ENCODE peak calls at places on chromosomes 13 and 19, in eight cellular contexts. One of them, this sample, is unnamed.

GRCh38 chr19:6056801-6057650 is 53.3 kb downstream of the RFX2 start:
- DNase-seq in ELR: peak; percentile 94
- DNase-seq in GM12891: no peak
- DNase-seq in amniotic epithelial cell: peak; percentile 96
- DNase-seq in activated naive CD8-positive, alpha-beta T cell treated with anti-CD3 and anti-CD28 coated beads, Interleukin-2, amount 50 U/mL, for 24 hours: no peak
- DNase-seq in activated naive CD4-positive, alpha-beta T cell treated with anti-CD3 and anti-CD28 coated beads for 36 hours: peak; percentile 26
- DNase-seq in adrenal gland: peak; percentile 74
- DNase-seq in CD8-positive, alpha-beta memory T cell: no peak
- DNase-seq in this sample: peak; percentile 78

GRCh38 chr19:39731685-39732084 is 6.1 kb downstream of the CLC start:
- DNase-seq in ELR: no peak
- DNase-seq in GM12891: no peak
- DNase-seq in amniotic epithelial cell: no peak
- DNase-seq in activated naive CD8-positive, alpha-beta T cell treated with anti-CD3 and anti-CD28 coated beads, Interleukin-2, amount 50 U/mL, for 24 hours: no peak
- DNase-seq in activated naive CD4-positive, alpha-beta T cell treated with anti-CD3 and anti-CD28 coated beads for 36 hours: no peak
- DNase-seq in adrenal gland: peak; percentile 34
- DNase-seq in CD8-positive, alpha-beta memory T cell: no peak
- DNase-seq in this sample: no peak

GRCh38 chr19:903266-903797 is 9.7 kb downstream of the R3HDM4 start:
- DNase-seq in ELR: no peak
- DNase-seq in GM12891: no peak
- DNase-seq in amniotic epithelial cell: peak; percentile 38
- DNase-seq in activated naive CD8-positive, alpha-beta T cell treated with anti-CD3 and anti-CD28 coated beads, Interleukin-2, amount 50 U/mL, for 24 hours: no peak
- DNase-seq in activated naive CD4-positive, alpha-beta T cell treated with anti-CD3 and anti-CD28 coated beads for 36 hours: no peak
- DNase-seq in adrenal gland: no peak
- DNase-seq in CD8-positive, alpha-beta memory T cell: no peak
- DNase-seq in this sample: no peak

GRCh38 chr19:49624967-49625910 is 14.7 kb downstream of the RRAS start:
- DNase-seq in ELR: no peak
- DNase-seq in GM12891: no peak
- DNase-seq in amniotic epithelial cell: no peak
- DNase-seq in activated naive CD8-positive, alpha-beta T cell treated with anti-CD3 and anti-CD28 coated beads, Interleukin-2, amount 50 U/mL, for 24 hours: no peak
- DNase-seq in activated naive CD4-positive, alpha-beta T cell treated with anti-CD3 and anti-CD28 coated beads for 36 hours: no peak
- DNase-seq in adrenal gland: no peak
- DNase-seq in CD8-positive, alpha-beta memory T cell: no peak
- DNase-seq in this sample: no peak

GRCh38 chr19:57637379-57637778 is 4.4 kb downstream of the ZNF211 start:
- DNase-seq in ELR: no peak
- DNase-seq in GM12891: no peak
- DNase-seq in amniotic epithelial cell: no peak
- DNase-seq in activated naive CD8-positive, alpha-beta T cell treated with anti-CD3 and anti-CD28 coated beads, Interleukin-2, amount 50 U/mL, for 24 hours: no peak
- DNase-seq in activated naive CD4-positive, alpha-beta T cell treated with anti-CD3 and anti-CD28 coated beads for 36 hours: no peak
- DNase-seq in adrenal gland: no peak
- DNase-seq in CD8-positive, alpha-beta memory T cell: no peak
- DNase-seq in this sample: no peak

GRCh38 chr19:48508729-48509310 is 2.8 kb downstream of the LMTK3 start:
- DNase-seq in ELR: no peak
- DNase-seq in GM12891: no peak
- DNase-seq in amniotic epithelial cell: no peak
- DNase-seq in activated naive CD8-positive, alpha-beta T cell treated with anti-CD3 and anti-CD28 coated beads, Interleukin-2, amount 50 U/mL, for 24 hours: no peak
- DNase-seq in activated naive CD4-positive, alpha-beta T cell treated with anti-CD3 and anti-CD28 coated beads for 36 hours: no peak
- DNase-seq in adrenal gland: peak; percentile 28
- DNase-seq in CD8-positive, alpha-beta memory T cell: no peak
- DNase-seq in this sample: no peak

GRCh38 chr13:109787135-109787954 is 962 bp upstream of the IRS2 start:
- DNase-seq in ELR: peak; percentile 72
- DNase-seq in GM12891: no peak
- DNase-seq in amniotic epithelial cell: peak; percentile 44
- DNase-seq in activated naive CD8-positive, alpha-beta T cell treated with anti-CD3 and anti-CD28 coated beads, Interleukin-2, amount 50 U/mL, for 24 hours: peak; percentile 39
- DNase-seq in activated naive CD4-positive, alpha-beta T cell treated with anti-CD3 and anti-CD28 coated beads for 36 hours: no peak
- DNase-seq in adrenal gland: peak; percentile 55
- DNase-seq in CD8-positive, alpha-beta memory T cell: peak; percentile 18
- DNase-seq in this sample: no peak

GRCh38 chr13:90511903-90512302 is 835.6 kb upstream of the MIR17HG start:
- DNase-seq in ELR: no peak
- DNase-seq in GM12891: no peak
- DNase-seq in amniotic epithelial cell: no peak
- DNase-seq in activated naive CD8-positive, alpha-beta T cell treated with anti-CD3 and anti-CD28 coated beads, Interleukin-2, amount 50 U/mL, for 24 hours: no peak
- DNase-seq in activated naive CD4-positive, alpha-beta T cell treated with anti-CD3 and anti-CD28 coated beads for 36 hours: no peak
- DNase-seq in adrenal gland: no peak
- DNase-seq in CD8-positive, alpha-beta memory T cell: no peak
- DNase-seq in this sample: no peak

GRCh38 chr13:73938375-73939070 is 195.7 kb downstream of the KLF12 start:
- DNase-seq in ELR: peak; percentile 95
- DNase-seq in GM12891: no peak
- DNase-seq in amniotic epithelial cell: peak; percentile 76
- DNase-seq in activated naive CD8-positive, alpha-beta T cell treated with anti-CD3 and anti-CD28 coated beads, Interleukin-2, amount 50 U/mL, for 24 hours: no peak
- DNase-seq in activated naive CD4-positive, alpha-beta T cell treated with anti-CD3 and anti-CD28 coated beads for 36 hours: no peak
- DNase-seq in adrenal gland: no peak
- DNase-seq in CD8-positive, alpha-beta memory T cell: no peak
- DNase-seq in this sample: no peak

GRCh38 chr13:76533251-76533650 is 353.0 kb downstream of the KCTD12 start:
- DNase-seq in ELR: peak; percentile 32
- DNase-seq in GM12891: no peak
- DNase-seq in amniotic epithelial cell: peak; percentile 47
- DNase-seq in activated naive CD8-positive, alpha-beta T cell treated with anti-CD3 and anti-CD28 coated beads, Interleukin-2, amount 50 U/mL, for 24 hours: no peak
- DNase-seq in activated naive CD4-positive, alpha-beta T cell treated with anti-CD3 and anti-CD28 coated beads for 36 hours: no peak
- DNase-seq in adrenal gland: no peak
- DNase-seq in CD8-positive, alpha-beta memory T cell: no peak
- DNase-seq in this sample: no peak

GRCh38 chr19:29940971-29941585 is 961 bp upstream of the URI1 start:
- DNase-seq in ELR: no peak
- DNase-seq in GM12891: no peak
- DNase-seq in amniotic epithelial cell: no peak
- DNase-seq in activated naive CD8-positive, alpha-beta T cell treated with anti-CD3 and anti-CD28 coated beads, Interleukin-2, amount 50 U/mL, for 24 hours: no peak
- DNase-seq in activated naive CD4-positive, alpha-beta T cell treated with anti-CD3 and anti-CD28 coated beads for 36 hours: no peak
- DNase-seq in adrenal gland: no peak
- DNase-seq in CD8-positive, alpha-beta memory T cell: no peak
- DNase-seq in this sample: no peak

GRCh38 chr13:41746259-41746658 is 214.7 kb downstream of the VWA8 start:
- DNase-seq in ELR: peak; percentile 85
- DNase-seq in GM12891: no peak
- DNase-seq in amniotic epithelial cell: peak; percentile 81
- DNase-seq in activated naive CD8-positive, alpha-beta T cell treated with anti-CD3 and anti-CD28 coated beads, Interleukin-2, amount 50 U/mL, for 24 hours: no peak
- DNase-seq in activated naive CD4-positive, alpha-beta T cell treated with anti-CD3 and anti-CD28 coated beads for 36 hours: no peak
- DNase-seq in adrenal gland: no peak
- DNase-seq in CD8-positive, alpha-beta memory T cell: no peak
- DNase-seq in this sample: no peak

GRCh38 chr13:34349091-34349722 is 531.3 kb downstream of the RFC3 start:
- DNase-seq in ELR: peak; percentile 87
- DNase-seq in GM12891: no peak
- DNase-seq in amniotic epithelial cell: peak; percentile 93
- DNase-seq in activated naive CD8-positive, alpha-beta T cell treated with anti-CD3 and anti-CD28 coated beads, Interleukin-2, amount 50 U/mL, for 24 hours: no peak
- DNase-seq in activated naive CD4-positive, alpha-beta T cell treated with anti-CD3 and anti-CD28 coated beads for 36 hours: no peak
- DNase-seq in adrenal gland: peak; percentile 40
- DNase-seq in CD8-positive, alpha-beta memory T cell: no peak
- DNase-seq in this sample: peak; percentile 81

GRCh38 chr19:21127898-21128297 is 13.9 kb upstream of the ZNF431 start:
- DNase-seq in ELR: no peak
- DNase-seq in GM12891: no peak
- DNase-seq in amniotic epithelial cell: peak; percentile 22
- DNase-seq in activated naive CD8-positive, alpha-beta T cell treated with anti-CD3 and anti-CD28 coated beads, Interleukin-2, amount 50 U/mL, for 24 hours: no peak
- DNase-seq in activated naive CD4-positive, alpha-beta T cell treated with anti-CD3 and anti-CD28 coated beads for 36 hours: no peak
- DNase-seq in adrenal gland: no peak
- DNase-seq in CD8-positive, alpha-beta memory T cell: no peak
- DNase-seq in this sample: no peak

GRCh38 chr13:95624020-95624419 is 20.5 kb downstream of the DZIP1 start:
- DNase-seq in ELR: peak; percentile 72
- DNase-seq in GM12891: no peak
- DNase-seq in amniotic epithelial cell: peak; percentile 58
- DNase-seq in activated naive CD8-positive, alpha-beta T cell treated with anti-CD3 and anti-CD28 coated beads, Interleukin-2, amount 50 U/mL, for 24 hours: peak; percentile 11
- DNase-seq in activated naive CD4-positive, alpha-beta T cell treated with anti-CD3 and anti-CD28 coated beads for 36 hours: peak; percentile 39
- DNase-seq in adrenal gland: peak; percentile 34
- DNase-seq in CD8-positive, alpha-beta memory T cell: no peak
- DNase-seq in this sample: no peak

GRCh38 chr19:42450314-42450934 is 7.7 kb upstream of the CXCL17 start:
- DNase-seq in ELR: peak; percentile 81
- DNase-seq in GM12891: peak; percentile 53
- DNase-seq in amniotic epithelial cell: peak; percentile 80
- DNase-seq in activated naive CD8-positive, alpha-beta T cell treated with anti-CD3 and anti-CD28 coated beads, Interleukin-2, amount 50 U/mL, for 24 hours: peak; percentile 73
- DNase-seq in activated naive CD4-positive, alpha-beta T cell treated with anti-CD3 and anti-CD28 coated beads for 36 hours: peak; percentile 89
- DNase-seq in adrenal gland: peak; percentile 76
- DNase-seq in CD8-positive, alpha-beta memory T cell: peak; percentile 71
- DNase-seq in this sample: peak; percentile 79

This sample was measured in heart left ventricle.